ENCODE peak calls at places on chromosomes 3 and 15, in seven cellular contexts. Q is cardiac fibroblast, V is breast epithelium, E is uterus, B is activated B cell treated with CpG ODN at 0.5 μM for 24 hours, S is progenitor cell of endocrine pancreas, R is RWPE1. G is an unnamed sample.

GRCh38 chr3:15279671-15280402 is 52.5 kb downstream of the SH3BP5 start:
- DNase-seq in Q (no peak), V (no peak), E (no peak), B (no peak), S (no peak), R (no peak), G (no peak)

GRCh38 chr3:8733332-8734094 is at the start of gene CAV3:
- DNase-seq in Q (no peak), V (no peak), E (no peak), B (no peak), S (no peak), R (no peak), G (no peak)

GRCh38 chr3:21672303-21672702 is 78.7 kb downstream of the ZNF385D start:
- DNase-seq in Q (peak), V (no peak), E (peak), B (no peak), S (no peak), R (peak), G (no peak)

GRCh38 chr3:56468184-56469106 is at the start of gene ERC2:
- DNase-seq in Q (peak), V (peak), E (no peak), B (no peak), S (peak), R (peak), G (no peak)

GRCh38 chr3:112786002-112786590 is 60.6 kb downstream of the CD200R1L start:
- DNase-seq in Q (no peak), V (no peak), E (no peak), B (no peak), S (no peak), R (no peak), G (no peak)

GRCh38 chr3:159672728-159673471 is 315.7 kb upstream of the IL12A start:
- DNase-seq in Q (no peak), V (no peak), E (no peak), B (no peak), S (no peak), R (no peak), G (no peak)

GRCh38 chr3:127787556-127787955 is 34.8 kb downstream of the MGLL start:
- DNase-seq in Q (no peak), V (no peak), E (no peak), B (no peak), S (no peak), R (no peak), G (no peak)

GRCh38 chr3:179071161-179071568 is 444 bp downstream of the ZMAT3 start:
- DNase-seq in Q (peak), V (no peak), E (peak), B (no peak), S (peak), R (peak), G (no peak)

GRCh38 chr15:91660174-91660649 is 193.3 kb upstream of the SLCO3A1 start:
- DNase-seq in Q (no peak), V (no peak), E (no peak), B (no peak), S (no peak), R (no peak), G (no peak)
- TF ChIP-seq CTCF in Q (no peak), V (no peak), E (no peak), B (no peak), S (no peak), R (no peak), G (no peak)

GRCh38 chr3:165895919-165896318 is 58.7 kb upstream of the BCHE start:
- DNase-seq in Q (peak), V (no peak), E (no peak), B (no peak), S (no peak), R (no peak), G (no peak)
- TF ChIP-seq CTCF in Q (peak), V (no peak), E (no peak), B (no peak), S (peak), R (no peak), G (no peak)

DNA sequence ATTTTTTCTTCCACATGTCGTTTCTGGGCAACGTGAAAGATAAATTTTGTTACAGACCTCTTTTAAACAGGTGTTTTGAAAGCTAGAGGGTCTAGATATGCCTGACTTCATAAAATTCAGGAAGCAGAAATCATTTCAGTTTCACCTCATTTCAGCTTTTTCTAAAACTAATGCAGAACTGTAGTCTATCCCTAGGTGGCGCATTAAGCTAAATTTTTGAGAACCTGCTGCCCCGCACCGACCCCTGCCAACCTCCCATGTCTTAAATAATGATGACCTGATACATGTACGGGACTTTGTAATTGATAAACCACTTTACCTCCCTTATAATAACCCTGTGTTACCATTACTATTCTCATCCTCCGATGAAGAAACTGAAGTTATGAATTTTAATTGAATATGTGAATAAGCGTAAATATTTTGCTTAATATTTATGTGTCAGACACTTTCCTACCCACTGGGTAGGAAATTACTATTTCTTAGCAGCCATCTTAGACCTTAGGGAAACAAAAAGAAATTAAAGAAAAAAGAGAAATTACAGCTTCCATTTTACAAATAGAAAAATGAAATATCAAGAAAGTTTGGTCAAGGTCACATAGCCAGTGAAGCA is 78.7 kb upstream of the GCNT3 start:
- DNase-seq in Q (peak), V (no peak), E (no peak), B (no peak), S (peak), R (peak), G (no peak)
- TF ChIP-seq CTCF in Q (peak), V (peak), E (peak), B (peak), S (peak), R (peak), G (peak)

GRCh38 chr3:195897853-195898415 is 10.4 kb downstream of the TNK2 start:
- DNase-seq in Q (no peak), V (no peak), E (no peak), B (no peak), S (no peak), R (no peak), G (no peak)
- TF ChIP-seq CTCF in Q (no peak), V (no peak), E (no peak), B (no peak), S (peak), R (no peak), G (no peak)

GRCh38 chr3:107545680-107546120 is 22.9 kb downstream of the BBX start:
- DNase-seq in Q (peak), V (no peak), E (no peak), B (no peak), S (no peak), R (no peak), G (no peak)
- TF ChIP-seq CTCF in Q (no peak), V (no peak), E (no peak), B (no peak), S (no peak), R (no peak), G (no peak)

GRCh38 chr3:114176890-114177289 is 2.0 kb downstream of the DRD3 start:
- DNase-seq in Q (no peak), V (no peak), E (no peak), B (no peak), S (no peak), R (no peak), G (no peak)

GRCh38 chr3:114176487-114176886 is 2.4 kb downstream of the DRD3 start:
- DNase-seq in Q (no peak), V (no peak), E (no peak), B (no peak), S (no peak), R (no peak), G (no peak)

GRCh38 chr3:114178770-114179368 is at the start of gene DRD3:
- DNase-seq in Q (peak), V (no peak), E (no peak), B (no peak), S (peak), R (peak), G (no peak)

GRCh38 chr3:114175204-114175987 is 3.5 kb downstream of the DRD3 start:
- DNase-seq in Q (no peak), V (no peak), E (no peak), B (no peak), S (no peak), R (no peak), G (no peak)

DNA sequence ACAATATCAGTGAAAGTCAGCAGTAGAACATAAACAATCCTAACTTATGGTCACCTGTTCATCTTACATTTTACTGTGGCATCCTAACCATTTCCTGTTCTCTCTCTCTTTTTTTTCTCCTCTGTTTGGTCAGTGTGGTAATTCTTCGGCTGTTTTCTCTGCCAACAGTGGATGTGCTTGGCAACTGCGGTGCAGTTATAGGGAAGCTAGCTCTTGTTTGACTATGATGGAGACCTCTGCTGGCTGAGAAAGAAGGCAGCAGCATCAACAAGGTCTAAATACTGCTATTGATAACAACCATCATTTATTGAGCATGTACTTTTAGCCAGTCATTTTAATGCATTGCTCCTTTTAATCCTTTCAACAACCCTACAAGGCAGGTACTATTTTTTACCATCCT is 723 bp upstream of the DRD3 start:
- DNase-seq in Q (peak), V (no peak), E (no peak), B (no peak), S (no peak), R (no peak), G (no peak)
- TF ChIP-seq CTCF in Q (peak), V (peak), E (no peak), B (no peak), S (peak), R (peak), G (no peak)

GRCh38 chr3:26964313-26964712 is 341.7 kb downstream of the LRRC3B start:
- DNase-seq in Q (no peak), V (no peak), E (no peak), B (no peak), S (no peak), R (no peak), G (no peak)

GRCh38 chr3:26964836-26965235 is 342.3 kb downstream of the LRRC3B start:
- DNase-seq in Q (no peak), V (no peak), E (no peak), B (no peak), S (no peak), R (no peak), G (no peak)

GRCh38 chr3:26960382-26960781 is 337.8 kb downstream of the LRRC3B start:
- DNase-seq in Q (no peak), V (no peak), E (no peak), B (no peak), S (no peak), R (no peak), G (no peak)

GRCh38 chr3:26962419-26963355 is 340.1 kb downstream of the LRRC3B start:
- DNase-seq in Q (peak), V (no peak), E (no peak), B (no peak), S (no peak), R (no peak), G (no peak)

DNA sequence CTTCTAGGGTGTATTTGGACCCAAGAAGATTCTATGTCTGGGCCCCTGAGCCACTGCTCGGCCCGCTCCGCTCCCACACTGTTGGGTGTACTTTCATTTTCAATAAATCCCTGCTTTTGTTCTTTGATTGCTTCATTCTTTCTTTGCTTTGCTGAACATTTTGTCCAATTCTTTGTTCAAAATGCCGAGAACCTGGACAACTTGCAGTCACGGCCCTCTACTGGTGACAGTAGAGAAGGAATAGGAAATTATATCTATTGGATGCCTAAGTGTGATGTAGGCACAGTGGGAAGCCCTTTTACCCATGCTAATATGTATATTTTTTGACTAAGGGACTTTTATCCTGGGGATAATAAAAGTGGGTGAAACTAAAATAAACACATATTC is 340.8 kb downstream of the LRRC3B start:
- DNase-seq in Q (peak), V (no peak), E (no peak), B (no peak), S (no peak), R (no peak), G (no peak)
- TF ChIP-seq CTCF in Q (peak), V (no peak), E (no peak), B (no peak), S (peak), R (peak), G (no peak)